ENCODE peak calls at places on chromosome 10, in five cellular contexts. One of them, this sample, is unnamed.

GRCh38 chr10:116960066-116960465 is 44.9 kb downstream of the SHTN1 start:
- DNase-seq in NCI-H2081: no peak
- DNase-seq in naive B cell: no peak
- DNase-seq in T-helper 1 cell: no peak
- DNase-seq in activated CD8-positive, alpha-beta memory T cell treated with anti-CD3 and anti-CD28 coated beads for 1 hour: no peak
- DNase-seq in this sample: no peak

GRCh38 chr10:61302124-61302523 is 151.1 kb downstream of the TMEM26 start:
- DNase-seq in activated CD8-positive, alpha-beta memory T cell treated with anti-CD3 and anti-CD28 coated beads for 1 hour: no peak
- DNase-seq in T-helper 1 cell: no peak
- DNase-seq in naive B cell: no peak
- DNase-seq in NCI-H2081: no peak
- DNase-seq in this sample: no peak

GRCh38 chr10:619710-620109 is 69.8 kb downstream of the DIP2C start:
- DNase-seq in naive B cell: peak
- DNase-seq in activated CD8-positive, alpha-beta memory T cell treated with anti-CD3 and anti-CD28 coated beads for 1 hour: no peak
- DNase-seq in T-helper 1 cell: no peak
- DNase-seq in NCI-H2081: no peak
- DNase-seq in this sample: no peak

GRCh38 chr10:86663046-86663345 is 5.3 kb upstream of the LDB3 start:
- DNase-seq in naive B cell: no peak
- DNase-seq in T-helper 1 cell: no peak
- DNase-seq in NCI-H2081: no peak
- DNase-seq in activated CD8-positive, alpha-beta memory T cell treated with anti-CD3 and anti-CD28 coated beads for 1 hour: no peak
- DNase-seq in this sample: no peak

GRCh38 chr10:48458662-48459048 is 146.2 kb downstream of the ARHGAP22 start:
- DNase-seq in T-helper 1 cell: no peak
- DNase-seq in activated CD8-positive, alpha-beta memory T cell treated with anti-CD3 and anti-CD28 coated beads for 1 hour: no peak
- DNase-seq in naive B cell: no peak
- DNase-seq in NCI-H2081: no peak
- DNase-seq in this sample: no peak

GRCh38 chr10:111077715-111078504 is 1.1 kb downstream of the ADRA2A start:
- DNase-seq in naive B cell: peak
- DNase-seq in T-helper 1 cell: no peak
- DNase-seq in NCI-H2081: peak
- DNase-seq in activated CD8-positive, alpha-beta memory T cell treated with anti-CD3 and anti-CD28 coated beads for 1 hour: no peak
- DNase-seq in this sample: no peak

GRCh38 chr10:81981724-81982123 is 106.7 kb downstream of the NRG3 start:
- DNase-seq in NCI-H2081: no peak
- DNase-seq in activated CD8-positive, alpha-beta memory T cell treated with anti-CD3 and anti-CD28 coated beads for 1 hour: no peak
- DNase-seq in T-helper 1 cell: no peak
- DNase-seq in naive B cell: no peak
- DNase-seq in this sample: no peak

GRCh38 chr10:69437321-69438259 is 13.7 kb upstream of the TSPAN15 start:
- DNase-seq in NCI-H2081: no peak
- DNase-seq in naive B cell: no peak
- DNase-seq in activated CD8-positive, alpha-beta memory T cell treated with anti-CD3 and anti-CD28 coated beads for 1 hour: no peak
- DNase-seq in T-helper 1 cell: no peak
- DNase-seq in this sample: no peak

GRCh38 chr10:114879541-114880158 is 58.1 kb downstream of the FHIP2A start:
- DNase-seq in activated CD8-positive, alpha-beta memory T cell treated with anti-CD3 and anti-CD28 coated beads for 1 hour: no peak
- DNase-seq in naive B cell: peak
- DNase-seq in NCI-H2081: no peak
- DNase-seq in T-helper 1 cell: no peak
- DNase-seq in this sample: peak

GRCh38 chr10:75513292-75513691 is 81.9 kb downstream of the LRMDA start:
- DNase-seq in NCI-H2081: no peak
- DNase-seq in activated CD8-positive, alpha-beta memory T cell treated with anti-CD3 and anti-CD28 coated beads for 1 hour: no peak
- DNase-seq in T-helper 1 cell: no peak
- DNase-seq in naive B cell: no peak
- DNase-seq in this sample: no peak

GRCh38 chr10:8513155-8514147 is 459.0 kb downstream of the GATA3 start:
- DNase-seq in activated CD8-positive, alpha-beta memory T cell treated with anti-CD3 and anti-CD28 coated beads for 1 hour: no peak
- DNase-seq in T-helper 1 cell: no peak
- DNase-seq in naive B cell: no peak
- DNase-seq in NCI-H2081: no peak
- DNase-seq in this sample: no peak

GRCh38 chr10:93309062-93309461 is 173.1 kb downstream of the MYOF start:
- DNase-seq in NCI-H2081: no peak
- DNase-seq in activated CD8-positive, alpha-beta memory T cell treated with anti-CD3 and anti-CD28 coated beads for 1 hour: no peak
- DNase-seq in T-helper 1 cell: no peak
- DNase-seq in naive B cell: no peak
- DNase-seq in this sample: no peak

GRCh38 chr10:89391882-89392756 is at the start of gene IFIT1:
- DNase-seq in NCI-H2081: no peak
- DNase-seq in T-helper 1 cell: no peak
- DNase-seq in naive B cell: peak
- DNase-seq in activated CD8-positive, alpha-beta memory T cell treated with anti-CD3 and anti-CD28 coated beads for 1 hour: peak
- DNase-seq in this sample: peak

GRCh38 chr10:129131439-129132122 is 335.5 kb upstream of the MGMT start:
- DNase-seq in activated CD8-positive, alpha-beta memory T cell treated with anti-CD3 and anti-CD28 coated beads for 1 hour: no peak
- DNase-seq in naive B cell: no peak
- DNase-seq in NCI-H2081: no peak
- DNase-seq in T-helper 1 cell: no peak
- DNase-seq in this sample: no peak

GRCh38 chr10:77350134-77350533 is 287.5 kb downstream of the KCNMA1 start:
- DNase-seq in T-helper 1 cell: no peak
- DNase-seq in NCI-H2081: no peak
- DNase-seq in activated CD8-positive, alpha-beta memory T cell treated with anti-CD3 and anti-CD28 coated beads for 1 hour: no peak
- DNase-seq in naive B cell: no peak
- DNase-seq in this sample: no peak

GRCh38 chr10:7410306-7410799 is 481 bp downstream of the SFMBT2 start:
- DNase-seq in naive B cell: peak
- DNase-seq in activated CD8-positive, alpha-beta memory T cell treated with anti-CD3 and anti-CD28 coated beads for 1 hour: no peak
- DNase-seq in T-helper 1 cell: no peak
- DNase-seq in NCI-H2081: no peak
- DNase-seq in this sample: no peak

GRCh38 chr10:125102216-125102615 is 58.1 kb downstream of the CTBP2 start:
- DNase-seq in T-helper 1 cell: no peak
- DNase-seq in naive B cell: no peak
- DNase-seq in NCI-H2081: no peak
- DNase-seq in activated CD8-positive, alpha-beta memory T cell treated with anti-CD3 and anti-CD28 coated beads for 1 hour: no peak
- DNase-seq in this sample: peak

GRCh38 chr10:103776878-103777591 is 78.3 kb downstream of the SH3PXD2A start:
- DNase-seq in naive B cell: no peak
- DNase-seq in T-helper 1 cell: no peak
- DNase-seq in NCI-H2081: no peak
- DNase-seq in activated CD8-positive, alpha-beta memory T cell treated with anti-CD3 and anti-CD28 coated beads for 1 hour: no peak
- DNase-seq in this sample: no peak

GRCh38 chr10:14478639-14479038 is 147.9 kb upstream of the FRMD4A start:
- DNase-seq in NCI-H2081: peak
- DNase-seq in activated CD8-positive, alpha-beta memory T cell treated with anti-CD3 and anti-CD28 coated beads for 1 hour: no peak
- DNase-seq in naive B cell: no peak
- DNase-seq in T-helper 1 cell: no peak
- DNase-seq in this sample: no peak

GRCh38 chr10:30722956-30723355 is 93.4 kb upstream of the LYZL2 start:
- DNase-seq in naive B cell: no peak
- DNase-seq in NCI-H2081: no peak
- DNase-seq in activated CD8-positive, alpha-beta memory T cell treated with anti-CD3 and anti-CD28 coated beads for 1 hour: no peak
- DNase-seq in T-helper 1 cell: no peak
- DNase-seq in this sample: no peak

GRCh38 chr10:79210672-79211071 is 136.6 kb upstream of the PPIF start:
- DNase-seq in naive B cell: no peak
- DNase-seq in activated CD8-positive, alpha-beta memory T cell treated with anti-CD3 and anti-CD28 coated beads for 1 hour: no peak
- DNase-seq in NCI-H2081: no peak
- DNase-seq in T-helper 1 cell: no peak
- DNase-seq in this sample: no peak

GRCh38 chr10:129765664-129766550 is 198.2 kb downstream of the EBF3 start:
- DNase-seq in T-helper 1 cell: no peak
- DNase-seq in naive B cell: no peak
- DNase-seq in activated CD8-positive, alpha-beta memory T cell treated with anti-CD3 and anti-CD28 coated beads for 1 hour: no peak
- DNase-seq in NCI-H2081: no peak
- DNase-seq in this sample: no peak

GRCh38 chr10:58517071-58517470 is 4.4 kb downstream of the BICC1 start:
- DNase-seq in T-helper 1 cell: no peak
- DNase-seq in naive B cell: no peak
- DNase-seq in NCI-H2081: no peak
- DNase-seq in activated CD8-positive, alpha-beta memory T cell treated with anti-CD3 and anti-CD28 coated beads for 1 hour: no peak
- DNase-seq in this sample: no peak

GRCh38 chr10:78937800-78938694 is 130.7 kb upstream of the ZMIZ1 start:
- DNase-seq in T-helper 1 cell: no peak
- DNase-seq in naive B cell: no peak
- DNase-seq in NCI-H2081: no peak
- DNase-seq in activated CD8-positive, alpha-beta memory T cell treated with anti-CD3 and anti-CD28 coated beads for 1 hour: no peak
- DNase-seq in this sample: no peak

GRCh38 chr10:11036424-11037011 is 18.8 kb downstream of the CELF2 start:
- DNase-seq in T-helper 1 cell: no peak
- DNase-seq in NCI-H2081: no peak
- DNase-seq in activated CD8-positive, alpha-beta memory T cell treated with anti-CD3 and anti-CD28 coated beads for 1 hour: no peak
- DNase-seq in naive B cell: no peak
- DNase-seq in this sample: no peak

GRCh38 chr10:90227786-90228185 is 526.4 kb downstream of the KIF20B start:
- DNase-seq in activated CD8-positive, alpha-beta memory T cell treated with anti-CD3 and anti-CD28 coated beads for 1 hour: no peak
- DNase-seq in NCI-H2081: no peak
- DNase-seq in T-helper 1 cell: no peak
- DNase-seq in naive B cell: no peak
- DNase-seq in this sample: no peak

GRCh38 chr10:11515596-11516418 is 95.6 kb downstream of the USP6NL start:
- DNase-seq in activated CD8-positive, alpha-beta memory T cell treated with anti-CD3 and anti-CD28 coated beads for 1 hour: no peak
- DNase-seq in naive B cell: peak
- DNase-seq in NCI-H2081: peak
- DNase-seq in T-helper 1 cell: no peak
- DNase-seq in this sample: peak

GRCh38 chr10:3658766-3659165 is 126.2 kb downstream of the KLF6 start:
- DNase-seq in NCI-H2081: peak
- DNase-seq in T-helper 1 cell: no peak
- DNase-seq in naive B cell: no peak
- DNase-seq in activated CD8-positive, alpha-beta memory T cell treated with anti-CD3 and anti-CD28 coated beads for 1 hour: no peak
- DNase-seq in this sample: no peak

GRCh38 chr10:69797959-69798358 is 3.7 kb upstream of the COL13A1 start:
- DNase-seq in T-helper 1 cell: no peak
- DNase-seq in activated CD8-positive, alpha-beta memory T cell treated with anti-CD3 and anti-CD28 coated beads for 1 hour: no peak
- DNase-seq in naive B cell: no peak
- DNase-seq in NCI-H2081: no peak
- DNase-seq in this sample: no peak

GRCh38 chr10:77919713-77920108 is 6.8 kb downstream of the DLG5 start:
- DNase-seq in naive B cell: no peak
- DNase-seq in T-helper 1 cell: no peak
- DNase-seq in NCI-H2081: no peak
- DNase-seq in activated CD8-positive, alpha-beta memory T cell treated with anti-CD3 and anti-CD28 coated beads for 1 hour: no peak
- DNase-seq in this sample: no peak

GRCh38 chr10:97428572-97428981 is 2.6 kb downstream of the PGAM1 start:
- DNase-seq in activated CD8-positive, alpha-beta memory T cell treated with anti-CD3 and anti-CD28 coated beads for 1 hour: no peak
- DNase-seq in T-helper 1 cell: no peak
- DNase-seq in NCI-H2081: no peak
- DNase-seq in naive B cell: no peak
- DNase-seq in this sample: peak

GRCh38 chr10:33333260-33334169 is 952 bp downstream of the NRP1 start:
- DNase-seq in T-helper 1 cell: no peak
- DNase-seq in naive B cell: no peak
- DNase-seq in activated CD8-positive, alpha-beta memory T cell treated with anti-CD3 and anti-CD28 coated beads for 1 hour: no peak
- DNase-seq in NCI-H2081: no peak
- DNase-seq in this sample: peak

GRCh38 chr10:31090894-31091607 is 59.4 kb upstream of the ZNF438 start:
- DNase-seq in naive B cell: peak
- DNase-seq in T-helper 1 cell: no peak
- DNase-seq in activated CD8-positive, alpha-beta memory T cell treated with anti-CD3 and anti-CD28 coated beads for 1 hour: no peak
- DNase-seq in NCI-H2081: no peak
- DNase-seq in this sample: peak

GRCh38 chr10:104300002-104300735 is 31.2 kb downstream of the GSTO2 start:
- DNase-seq in NCI-H2081: no peak
- DNase-seq in activated CD8-positive, alpha-beta memory T cell treated with anti-CD3 and anti-CD28 coated beads for 1 hour: no peak
- DNase-seq in naive B cell: no peak
- DNase-seq in T-helper 1 cell: no peak
- DNase-seq in this sample: no peak

GRCh38 chr10:14456218-14456869 is 125.6 kb upstream of the FRMD4A start:
- DNase-seq in NCI-H2081: no peak
- DNase-seq in naive B cell: no peak
- DNase-seq in T-helper 1 cell: no peak
- DNase-seq in activated CD8-positive, alpha-beta memory T cell treated with anti-CD3 and anti-CD28 coated beads for 1 hour: no peak
- DNase-seq in this sample: no peak

GRCh38 chr10:97844672-97845071 is 5.0 kb upstream of the GOLGA7B start:
- DNase-seq in T-helper 1 cell: no peak
- DNase-seq in NCI-H2081: no peak
- DNase-seq in naive B cell: no peak
- DNase-seq in activated CD8-positive, alpha-beta memory T cell treated with anti-CD3 and anti-CD28 coated beads for 1 hour: no peak
- DNase-seq in this sample: no peak

GRCh38 chr10:118701529-118702323 is 53.0 kb downstream of the CACUL1 start:
- DNase-seq in activated CD8-positive, alpha-beta memory T cell treated with anti-CD3 and anti-CD28 coated beads for 1 hour: no peak
- DNase-seq in naive B cell: no peak
- DNase-seq in T-helper 1 cell: no peak
- DNase-seq in NCI-H2081: no peak
- DNase-seq in this sample: no peak

GRCh38 chr10:113704637-113705343 is 25.1 kb downstream of the CASP7 start:
- DNase-seq in NCI-H2081: peak
- DNase-seq in naive B cell: peak
- DNase-seq in T-helper 1 cell: no peak
- DNase-seq in activated CD8-positive, alpha-beta memory T cell treated with anti-CD3 and anti-CD28 coated beads for 1 hour: no peak
- DNase-seq in this sample: no peak